ENCODE peak calls at places on chromosomes 6 and 20, in five cellular contexts. A is HFF-Myc, G is neuronal stem cell, J is left lung, F is astrocyte of the cerebellum. C is an unnamed sample.

GRCh38 chr20:4795394-4795793 is 73.7 kb downstream of the PRND start:
- DNase-seq in A (peak), G (no peak), J (no peak), F (peak), C (no peak)

GRCh38 chr6:90413396-90413795 is 116.8 kb upstream of the BACH2 start:
- DNase-seq in A (no peak), G (no peak), J (no peak), F (no peak), C (no peak)

GRCh38 chr6:47574789-47575188 is 97.2 kb downstream of the CD2AP start:
- DNase-seq in A (no peak), G (no peak), J (no peak), F (no peak), C (no peak)

GRCh38 chr6:33373950-33374349 is 17.7 kb upstream of the KIFC1 start:
- DNase-seq in A (no peak), G (no peak), J (no peak), F (no peak), C (no peak)

GRCh38 chr20:11807070-11807741 is 110.5 kb upstream of the BTBD3 start:
- DNase-seq in A (peak), G (no peak), J (no peak), F (peak), C (no peak)

GRCh38 chr6:107715523-107716321 is 108.4 kb downstream of the SCML4 start:
- DNase-seq in A (no peak), G (no peak), J (no peak), F (no peak), C (no peak)

GRCh38 chr6:151916680-151917164 is 109.2 kb downstream of the ESR1 start:
- DNase-seq in A (peak), G (no peak), J (no peak), F (peak), C (no peak)

GRCh38 chr6:75145211-75145610 is 60.6 kb downstream of the COL12A1 start:
- DNase-seq in A (no peak), G (no peak), J (no peak), F (no peak), C (no peak)

GRCh38 chr6:111625511-111626331 is 20.0 kb upstream of the TRAF3IP2 start:
- DNase-seq in A (no peak), G (no peak), J (no peak), F (no peak), C (peak)

GRCh38 chr6:17589402-17590116 is 10.5 kb upstream of the FAM8A1 start:
- DNase-seq in A (peak), G (no peak), J (no peak), F (peak), C (no peak)

GRCh38 chr6:113376847-113377165 is 480.3 kb upstream of the MARCKS start:
- DNase-seq in A (no peak), G (no peak), J (no peak), F (no peak), C (no peak)

GRCh38 chr20:37342231-37343177 is 3.4 kb upstream of the SRC start:
- DNase-seq in A (no peak), G (no peak), J (peak), F (no peak), C (no peak)

GRCh38 chr6:170167657-170168159 is 123.2 kb downstream of the DLL1 start:
- DNase-seq in A (no peak), G (no peak), J (peak), F (no peak), C (peak)

GRCh38 chr6:3977875-3978711 is 100.8 kb downstream of the FAM217A start:
- DNase-seq in A (peak), G (peak), J (no peak), F (peak), C (no peak)

GRCh38 chr6:106216527-106216926 is 109.0 kb downstream of the ATG5 start:
- DNase-seq in A (no peak), G (no peak), J (no peak), F (no peak), C (no peak)

GRCh38 chr20:38730167-38730988 is 6.1 kb downstream of the SLC32A1 start:
- DNase-seq in A (no peak), G (no peak), J (no peak), F (no peak), C (no peak)

GRCh38 chr20:37421988-37422387 is 76.0 kb downstream of the SRC start:
- DNase-seq in A (no peak), G (no peak), J (no peak), F (no peak), C (no peak)

GRCh38 chr6:142946924-142947701 is 2.1 kb upstream of the HIVEP2 start:
- DNase-seq in A (no peak), G (peak), J (peak), F (no peak), C (peak)

GRCh38 chr20:57507477-57507876 is 17.5 kb downstream of the CTCFL start:
- DNase-seq in A (no peak), G (no peak), J (no peak), F (no peak), C (no peak)

GRCh38 chr6:152529364-152529763 is 107.8 kb downstream of the SYNE1 start:
- DNase-seq in A (no peak), G (no peak), J (no peak), F (no peak), C (no peak)

GRCh38 chr6:147564556-147564955 is 56.1 kb downstream of the SAMD5 start:
- DNase-seq in A (no peak), G (no peak), J (no peak), F (no peak), C (no peak)

GRCh38 chr6:121597654-121598053 is 162.2 kb downstream of the GJA1 start:
- DNase-seq in A (no peak), G (no peak), J (no peak), F (no peak), C (no peak)

GRCh38 chr6:157579467-157580031 is 198.6 kb downstream of the ZDHHC14 start:
- DNase-seq in A (no peak), G (no peak), J (no peak), F (no peak), C (no peak)

GRCh38 chr6:72975346-72975745 is 249.9 kb downstream of the KHDC1L start:
- DNase-seq in A (peak), G (no peak), J (no peak), F (no peak), C (no peak)

GRCh38 chr20:52076164-52076563 is 115.4 kb downstream of the ZFP64 start:
- DNase-seq in A (no peak), G (no peak), J (no peak), F (peak), C (no peak)

GRCh38 chr6:121093928-121094327 is 240.4 kb downstream of the TBC1D32 start:
- DNase-seq in A (no peak), G (no peak), J (no peak), F (no peak), C (no peak)

GRCh38 chr6:166456360-166457156 is 73.8 kb upstream of the MPC1 start:
- DNase-seq in A (peak), G (no peak), J (no peak), F (peak), C (no peak)

GRCh38 chr20:17611540-17612286 is 41.8 kb downstream of the DSTN start:
- DNase-seq in A (no peak), G (no peak), J (peak), F (no peak), C (peak)

GRCh38 chr6:111563581-111563980 is 42.1 kb downstream of the TRAF3IP2 start:
- DNase-seq in A (no peak), G (no peak), J (no peak), F (no peak), C (no peak)

GRCh38 chr20:1934578-1935573 is 39.7 kb downstream of the SIRPA start:
- DNase-seq in A (no peak), G (no peak), J (no peak), F (no peak), C (peak)

GRCh38 chr6:32553037-32553742 is 23.1 kb upstream of the HLA-DRB5 start:
- DNase-seq in A (no peak), G (no peak), J (no peak), F (no peak), C (no peak)

GRCh38 chr20:47336013-47336754 is 20.3 kb downstream of the ZMYND8 start:
- DNase-seq in A (peak), G (no peak), J (no peak), F (peak), C (peak)

GRCh38 chr6:166541876-166542579 is 44.5 kb downstream of the RAMACL start:
- DNase-seq in A (no peak), G (no peak), J (no peak), F (no peak), C (no peak)

GRCh38 chr20:20843982-20844381 is 131.5 kb upstream of the RALGAPA2 start:
- DNase-seq in A (no peak), G (no peak), J (no peak), F (no peak), C (no peak)

GRCh38 chr6:71412559-71412958 is 123.9 kb downstream of the OGFRL1 start:
- DNase-seq in A (no peak), G (no peak), J (peak), F (no peak), C (peak)

GRCh38 chr6:71410164-71410566 is 121.6 kb downstream of the OGFRL1 start:
- DNase-seq in A (no peak), G (no peak), J (no peak), F (no peak), C (no peak)

GRCh38 chr6:71410681-71411080 is 122.1 kb downstream of the OGFRL1 start:
- DNase-seq in A (no peak), G (no peak), J (no peak), F (no peak), C (no peak)

GRCh38 chr6:71414486-71414885 is 125.9 kb downstream of the OGFRL1 start:
- DNase-seq in A (no peak), G (no peak), J (no peak), F (no peak), C (no peak)

DNA sequence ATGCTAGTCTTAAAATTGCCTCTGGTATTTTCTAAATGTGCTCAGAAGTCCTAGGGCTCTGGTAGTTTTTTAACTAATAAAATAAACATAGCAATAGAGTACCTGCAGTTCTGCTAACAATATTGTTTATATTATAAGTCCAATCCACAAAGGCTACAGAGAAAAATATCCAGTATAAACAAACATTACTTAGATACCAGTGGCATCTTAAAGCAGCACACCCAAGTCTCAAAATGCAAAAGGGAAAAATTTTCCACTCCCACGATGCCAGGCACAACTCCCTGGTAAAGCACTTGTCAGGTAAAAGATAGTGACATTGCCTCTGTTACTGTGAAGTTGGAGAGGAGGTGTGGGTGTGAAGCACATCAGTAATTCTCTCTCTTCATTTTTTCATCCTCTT is 123.3 kb downstream of the OGFRL1 start:
- DNase-seq in A (no peak), G (no peak), J (no peak), F (no peak), C (no peak)
- H3K4me3 ChIP-seq in A (no peak), G (no peak), J (no peak), F (no peak), C (peak)

DNA sequence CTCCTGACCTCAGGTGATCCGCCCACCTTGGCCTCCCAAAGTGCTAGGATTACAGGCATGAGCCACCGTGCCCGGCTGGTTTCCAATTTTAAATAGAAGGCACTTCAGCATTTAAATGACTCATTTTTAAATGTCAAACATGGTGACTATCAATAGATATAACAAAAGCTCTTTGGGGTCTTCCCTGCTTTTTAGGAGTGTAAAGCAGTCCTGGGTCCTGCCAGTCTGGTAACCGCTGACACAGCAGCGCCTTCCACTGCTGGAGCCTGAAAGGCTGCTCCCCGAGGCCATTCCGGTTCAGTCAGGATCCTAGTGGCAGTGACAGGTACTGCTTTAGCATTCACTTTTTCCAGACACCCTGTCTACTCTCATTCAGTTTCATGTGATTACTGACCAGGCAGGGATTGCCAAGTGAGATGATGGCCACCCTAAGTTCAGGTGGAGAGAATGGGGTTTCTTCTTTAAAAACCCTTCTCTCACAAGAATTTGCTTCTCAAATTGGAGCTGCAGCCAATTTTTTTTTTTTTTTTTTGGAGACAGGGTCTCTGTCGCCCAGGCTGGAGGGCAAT is 5.1 kb downstream of the DIDO1 start:
- DNase-seq in A (no peak), G (peak), J (no peak), F (no peak), C (peak)
- H3K4me3 ChIP-seq in A (no peak), G (no peak), J (no peak), F (no peak), C (no peak)

DNA sequence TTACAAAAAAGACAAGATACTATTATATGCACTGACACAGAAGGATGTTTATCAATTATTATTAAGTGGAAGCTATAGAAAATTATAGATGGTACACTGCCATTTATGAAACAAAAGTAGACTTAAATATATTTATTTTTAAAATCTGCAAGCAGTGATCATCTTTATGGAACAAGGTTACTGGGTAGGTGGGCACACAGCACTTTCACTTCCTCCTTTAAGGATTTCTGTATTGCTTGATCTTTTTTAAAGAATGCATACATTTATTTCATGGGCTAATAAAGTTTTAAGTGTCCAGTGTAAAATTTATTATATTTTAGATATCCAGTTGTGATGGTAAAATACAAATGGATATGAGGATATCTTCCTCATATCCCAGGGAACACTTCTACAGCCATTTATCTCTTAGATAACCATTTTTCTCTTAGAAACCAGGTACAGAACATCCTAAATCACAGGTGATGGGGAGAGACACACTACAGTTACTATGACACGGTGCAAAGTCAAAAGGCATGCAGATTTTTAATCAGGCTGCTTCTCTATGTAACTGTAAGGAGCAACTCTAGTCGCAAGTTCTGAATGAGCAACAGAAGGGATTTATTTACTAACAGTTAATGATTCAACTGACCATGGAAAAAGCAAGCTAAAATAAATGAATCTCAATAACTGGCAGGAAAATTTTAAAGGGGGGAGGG is 2.3 kb downstream of the FBXL4 start:
- DNase-seq in A (no peak), G (no peak), J (no peak), F (no peak), C (no peak)
- H3K4me3 ChIP-seq in A (peak), G (no peak), J (no peak), F (no peak), C (no peak)

DNA sequence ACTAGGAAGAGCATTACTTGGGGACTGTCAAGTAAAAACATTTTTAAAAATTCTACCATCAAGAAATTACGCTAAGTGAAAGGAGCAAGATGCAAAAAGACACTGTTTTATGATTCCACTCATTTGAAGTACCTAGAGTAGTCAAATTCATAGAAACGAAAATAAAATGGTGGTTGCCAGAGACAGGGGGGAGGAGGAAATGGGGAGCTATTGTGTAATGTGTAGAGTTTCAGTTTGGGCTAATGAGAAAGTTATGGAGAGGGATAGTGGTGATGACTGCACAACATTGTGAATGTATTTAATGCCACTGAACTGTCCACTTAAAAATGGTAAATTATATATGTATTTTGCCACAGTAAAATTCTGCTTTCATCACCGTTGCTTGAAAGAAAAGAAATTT is 83.8 kb downstream of the UST start:
- DNase-seq in A (no peak), G (no peak), J (no peak), F (no peak), C (no peak)
- H3K4me3 ChIP-seq in A (no peak), G (no peak), J (no peak), F (no peak), C (no peak)

GRCh38 chr6:110491644-110492317 is 15.4 kb upstream of the SLC22A16 start:
- DNase-seq in A (peak), G (no peak), J (no peak), F (no peak), C (no peak)
- H3K4me3 ChIP-seq in A (no peak), G (no peak), J (no peak), F (no peak), C (no peak)